ENCODE peak calls at places on chromosomes 6 and 20, in eight cellular contexts. N is GM13977, F is AG08396, Y is brain microvascular endothelial cell, V is AG20443, R is HCEC 1CT, O is hypothalamus, C is psoas muscle. U is an unnamed sample.

GRCh38 chr20:63183422-63184146 is 32.3 kb downstream of the YTHDF1 start:
- DNase-seq in F (peak; percentile 73), C (peak; percentile 67), Y (peak; percentile 25), V (peak; percentile 69), R (no peak), O (peak; percentile 9), N (peak; percentile 82), U (no peak)

GRCh38 chr20:25017257-25017803 is 24.8 kb upstream of the APMAP start:
- DNase-seq in Y (no peak), F (no peak), R (no peak), V (no peak), N (no peak), C (no peak), O (no peak), U (peak; percentile 26)

GRCh38 chr6:35216832-35217811 is 3.4 kb downstream of the SCUBE3 start:
- DNase-seq in O (no peak), V (no peak), N (no peak), Y (no peak), F (no peak), C (no peak), R (no peak), U (no peak)

GRCh38 chr20:32457476-32457986 is 99.4 kb downstream of the ASXL1 start:
- DNase-seq in O (peak; percentile 70), V (peak; percentile 97), F (peak; percentile 98), C (peak; percentile 72), R (peak; percentile 59), Y (no peak), N (peak; percentile 69), U (peak; percentile 87)

GRCh38 chr20:43459022-43459942 is 1.6 kb downstream of the SRSF6 start:
- DNase-seq in O (no peak), V (no peak), R (peak; percentile 19), Y (peak; percentile 12), N (no peak), F (no peak), C (no peak), U (no peak)

GRCh38 chr6:26089272-26089671 is 2.0 kb downstream of the HFE start:
- DNase-seq in V (peak; percentile 21), N (no peak), F (no peak), C (no peak), Y (no peak), R (no peak), O (no peak), U (no peak)

GRCh38 chr6:101640131-101640530 is 246.6 kb downstream of the GRIK2 start:
- DNase-seq in Y (no peak), F (no peak), V (no peak), R (no peak), C (no peak), N (no peak), O (no peak), U (no peak)

GRCh38 chr6:78845567-78845966 is 21.8 kb upstream of the IRAK1BP1 start:
- DNase-seq in F (no peak), V (no peak), R (no peak), N (no peak), Y (no peak), C (no peak), O (no peak), U (no peak)

GRCh38 chr6:149756261-149756636 is 6.7 kb downstream of the PCMT1 start:
- DNase-seq in R (no peak), N (no peak), C (no peak), O (no peak), V (no peak), F (no peak), Y (no peak), U (no peak)

GRCh38 chr6:37566209-37566859 is 66.6 kb upstream of the CCDC167 start:
- DNase-seq in Y (peak; percentile 18), R (peak; percentile 18), O (peak; percentile 50), C (peak; percentile 65), N (peak; percentile 90), V (peak; percentile 89), F (peak; percentile 82), U (peak; percentile 58)

GRCh38 chr6:16409531-16410441 is 171.4 kb downstream of the GMPR start:
- DNase-seq in O (peak; percentile 48), C (peak; percentile 70), V (peak; percentile 83), F (peak; percentile 61), N (peak; percentile 28), Y (peak; percentile 50), R (peak; percentile 70), U (peak; percentile 65)

GRCh38 chr6:116278853-116279231 is 888 bp downstream of the TSPYL1 start:
- DNase-seq in Y (no peak), N (no peak), F (peak; percentile 24), C (peak; percentile 79), V (no peak), O (no peak), R (peak; percentile 37), U (peak; percentile 41)

GRCh38 chr20:17772005-17772343 is 72.2 kb downstream of the BANF2 start:
- DNase-seq in V (no peak), Y (no peak), C (no peak), R (no peak), O (no peak), F (no peak), N (no peak), U (no peak)

GRCh38 chr6:155408231-155408630 is 47.4 kb downstream of the NOX3 start:
- DNase-seq in C (no peak), F (no peak), O (no peak), R (no peak), V (no peak), Y (no peak), N (no peak), U (no peak)

GRCh38 chr6:145814035-145814500 is 527 bp downstream of the FBXO30 start:
- DNase-seq in O (no peak), V (peak; percentile 23), Y (peak; percentile 23), N (no peak), C (peak; percentile 77), R (peak; percentile 39), F (peak; percentile 18), U (no peak)

GRCh38 chr6:8195040-8195713 is 92.8 kb upstream of the EEF1E1 start:
- DNase-seq in Y (no peak), N (no peak), R (peak; percentile 8), O (no peak), V (no peak), C (no peak), F (no peak), U (no peak)

GRCh38 chr20:57465486-57465885 is 59.5 kb downstream of the CTCFL start:
- DNase-seq in R (no peak), V (no peak), N (no peak), Y (no peak), F (no peak), C (peak; percentile 42), O (no peak), U (no peak)

GRCh38 chr6:150775400-150775799 is 90.1 kb upstream of the MTHFD1L start:
- DNase-seq in N (no peak), Y (no peak), C (no peak), O (no peak), F (no peak), R (no peak), V (no peak), U (no peak)

GRCh38 chr6:14863896-14864850 is 381.7 kb upstream of the JARID2 start:
- DNase-seq in R (no peak), F (no peak), N (no peak), V (no peak), C (no peak), Y (no peak), O (no peak), U (no peak)

GRCh38 chr20:967796-968742 is 34.0 kb downstream of the RSPO4 start:
- DNase-seq in V (no peak), Y (peak; percentile 19), N (peak; percentile 60), C (no peak), O (no peak), F (no peak), R (no peak), U (no peak)

GRCh38 chr6:51466427-51466826 is 621.0 kb downstream of the PKHD1 start:
- DNase-seq in R (no peak), N (no peak), V (no peak), C (no peak), F (no peak), Y (no peak), O (no peak), U (no peak)

GRCh38 chr6:134630468-134631180 is 312.7 kb upstream of the SGK1 start:
- DNase-seq in Y (no peak), F (no peak), C (no peak), N (no peak), R (no peak), V (no peak), O (no peak), U (no peak)

GRCh38 chr20:4459081-4459480 is 262.6 kb upstream of the PRND start:
- DNase-seq in R (no peak), V (no peak), Y (no peak), C (no peak), F (no peak), N (no peak), O (no peak), U (no peak)

GRCh38 chr20:62952373-62953166 is at the start of gene SLC17A9:
- DNase-seq in F (peak; percentile 80), Y (peak; percentile 18), R (peak; percentile 36), C (peak; percentile 84), O (peak; percentile 6), V (peak; percentile 83), N (peak; percentile 90), U (no peak)

GRCh38 chr6:20366082-20366834 is 35.4 kb upstream of the E2F3 start:
- DNase-seq in Y (no peak), N (no peak), F (no peak), O (no peak), C (no peak), R (no peak), V (no peak), U (no peak)

GRCh38 chr6:166502453-166502852 is 84.0 kb downstream of the RAMACL start:
- DNase-seq in V (no peak), N (no peak), C (no peak), Y (no peak), R (no peak), O (no peak), F (no peak), U (no peak)

GRCh38 chr6:3032986-3033385 is 33.3 kb downstream of the NQO2 start:
- DNase-seq in F (no peak), R (no peak), V (peak; percentile 38), O (no peak), C (no peak), N (no peak), Y (peak; percentile 12), U (no peak)

GRCh38 chr6:148200302-148200701 is 142.3 kb upstream of the SASH1 start:
- DNase-seq in C (no peak), R (no peak), V (peak; percentile 17), O (peak; percentile 28), Y (no peak), N (no peak), F (no peak), U (peak; percentile 30)

GRCh38 chr6:108616973-108617372 is 56.3 kb downstream of the FOXO3 start:
- DNase-seq in R (no peak), C (no peak), Y (no peak), V (no peak), N (no peak), O (no peak), F (no peak), U (no peak)

GRCh38 chr6:53464942-53465460 is 79.9 kb downstream of the GCLC start:
- DNase-seq in N (no peak), F (no peak), V (peak; percentile 46), C (peak; percentile 52), Y (no peak), R (peak; percentile 45), O (no peak), U (no peak)

GRCh38 chr6:151119823-151120524 is 119.8 kb upstream of the AKAP12 start:
- DNase-seq in C (no peak), V (no peak), O (no peak), N (no peak), Y (no peak), F (no peak), R (no peak), U (no peak)

GRCh38 chr6:155311076-155311475 is 3.2 kb downstream of the TFB1M start:
- DNase-seq in Y (no peak), F (no peak), V (no peak), O (no peak), R (no peak), C (no peak), N (no peak), U (no peak)

GRCh38 chr6:107869871-107870270 is 45.8 kb upstream of the SCML4 start:
- DNase-seq in C (no peak), R (no peak), F (no peak), V (no peak), O (no peak), N (no peak), Y (no peak), U (no peak)

GRCh38 chr6:25640446-25640845 is 11.6 kb upstream of the SCGN start:
- DNase-seq in N (no peak), F (no peak), V (no peak), R (no peak), O (no peak), Y (no peak), C (no peak), U (no peak)